ENCODE peak calls at places on chromosomes 5 and 9, in four cellular contexts. N is cardiac muscle cell, J is COLO829, U is hippocampal formation. M is an unnamed sample.

GRCh38 chr9:105357937-105358336 is 89.9 kb upstream of the FSD1L start:
- DNase-seq in N (no peak), J (no peak), U (no peak), M (no peak)

GRCh38 chr9:29199975-29200374 is 1626.7 kb upstream of the C9orf72 start:
- DNase-seq in N (no peak), J (no peak), U (no peak), M (no peak)

GRCh38 chr5:67187318-67187717 is 9.3 kb downstream of the CD180 start:
- DNase-seq in N (no peak), J (no peak), U (no peak), M (no peak)

GRCh38 chr9:95718263-95718662 is 157.2 kb upstream of the ERCC6L2 start:
- DNase-seq in N (no peak), J (no peak), U (no peak), M (no peak)

GRCh38 chr9:97840521-97840920 is 12.5 kb upstream of the FOXE1 start:
- DNase-seq in N (no peak), J (no peak), U (no peak), M (no peak)

GRCh38 chr5:154771383-154771901 is 16.3 kb downstream of the LARP1 start:
- DNase-seq in N (peak; percentile 11), J (no peak), U (no peak), M (no peak)

GRCh38 chr5:157571357-157571827 is 4.2 kb downstream of the ADAM19 start:
- DNase-seq in N (peak; percentile 60), J (no peak), U (no peak), M (peak; percentile 10)

GRCh38 chr9:87595605-87596004 is 97.9 kb downstream of the DAPK1 start:
- DNase-seq in N (no peak), J (no peak), U (no peak), M (no peak)

GRCh38 chr9:98451576-98451975 is 196.1 kb upstream of the TBC1D2 start:
- DNase-seq in N (no peak), J (no peak), U (no peak), M (no peak)

GRCh38 chr9:72046593-72047456 is 13.6 kb downstream of the C9orf57 start:
- DNase-seq in N (no peak), J (no peak), U (no peak), M (no peak)

GRCh38 chr9:22214497-22215031 is 205.5 kb upstream of the CDKN2B start:
- DNase-seq in N (no peak), J (no peak), U (no peak), M (no peak)

GRCh38 chr5:73433982-73434342 is 14.6 kb downstream of the FOXD1 start:
- DNase-seq in N (no peak), J (no peak), U (no peak), M (no peak)